ENCODE peak calls at places on chromosomes 7 and 10, in four cellular contexts. One of them, this sample, is unnamed.

GRCh38 chr7:80526472-80526871 is 14.6 kb upstream of the GNAT3 start:
- DNase-seq in HepG2: no peak
- DNase-seq in GM12878: no peak
- DNase-seq in K562: no peak
- DNase-seq in this sample: no peak

GRCh38 chr10:129796611-129797420 is 167.3 kb downstream of the EBF3 start:
- DNase-seq in HepG2: no peak
- DNase-seq in K562: no peak
- DNase-seq in GM12878: no peak
- DNase-seq in this sample: no peak

GRCh38 chr7:87328281-87328680 is 17.2 kb upstream of the CROT start:
- DNase-seq in HepG2: no peak
- DNase-seq in K562: no peak
- DNase-seq in GM12878: no peak
- DNase-seq in this sample: no peak

GRCh38 chr7:85186083-85186520 is 754 bp downstream of the SEMA3D start:
- DNase-seq in HepG2: no peak
- DNase-seq in GM12878: no peak
- DNase-seq in K562: no peak
- DNase-seq in this sample: peak; percentile 47

GRCh38 chr7:22499044-22499443 is 944 bp downstream of the STEAP1B start:
- DNase-seq in HepG2: no peak
- DNase-seq in GM12878: no peak
- DNase-seq in K562: no peak
- DNase-seq in this sample: no peak

GRCh38 chr10:78732381-78732780 is 336.4 kb upstream of the ZMIZ1 start:
- DNase-seq in K562: no peak
- DNase-seq in HepG2: no peak
- DNase-seq in GM12878: no peak
- DNase-seq in this sample: no peak

GRCh38 chr7:100854146-100854895 is 1.8 kb downstream of the SLC12A9 start:
- DNase-seq in K562: peak; percentile 20
- DNase-seq in GM12878: no peak
- DNase-seq in HepG2: no peak
- DNase-seq in this sample: no peak

GRCh38 chr10:48496105-48496830 is 108.6 kb downstream of the ARHGAP22 start:
- DNase-seq in GM12878: no peak
- DNase-seq in K562: no peak
- DNase-seq in HepG2: no peak
- DNase-seq in this sample: no peak

GRCh38 chr7:135620980-135621850 is 41.1 kb upstream of the STMP1 start:
- DNase-seq in HepG2: peak; percentile 74
- DNase-seq in K562: peak; percentile 53
- DNase-seq in GM12878: no peak
- DNase-seq in this sample: peak; percentile 15

GRCh38 chr7:32059289-32060045 is 10.7 kb downstream of the PDE1C start:
- DNase-seq in HepG2: no peak
- DNase-seq in GM12878: no peak
- DNase-seq in K562: no peak
- DNase-seq in this sample: no peak

GRCh38 chr10:18607503-18607902 is 43.9 kb downstream of the NSUN6 start:
- DNase-seq in K562: peak; percentile 54
- DNase-seq in GM12878: no peak
- DNase-seq in HepG2: peak; percentile 37
- DNase-seq in this sample: no peak

GRCh38 chr7:44713680-44714335 is 34.8 kb upstream of the ZMIZ2 start:
- DNase-seq in GM12878: no peak
- DNase-seq in K562: no peak
- DNase-seq in HepG2: no peak
- DNase-seq in this sample: no peak

GRCh38 chr7:152144557-152145245 is 119.2 kb downstream of the GALNT11 start:
- DNase-seq in GM12878: no peak
- DNase-seq in K562: no peak
- DNase-seq in HepG2: no peak
- DNase-seq in this sample: no peak

GRCh38 chr7:98418636-98419315 is 17.9 kb upstream of the BAIAP2L1 start:
- DNase-seq in HepG2: peak; percentile 100
- DNase-seq in K562: peak; percentile 82
- DNase-seq in GM12878: no peak
- DNase-seq in this sample: no peak

GRCh38 chr10:30736685-30737232 is 107.2 kb upstream of the LYZL2 start:
- DNase-seq in K562: no peak
- DNase-seq in HepG2: no peak
- DNase-seq in GM12878: peak; percentile 94
- DNase-seq in this sample: no peak

GRCh38 chr10:30821269-30821993 is 191.9 kb upstream of the LYZL2 start:
- DNase-seq in GM12878: no peak
- DNase-seq in K562: peak; percentile 47
- DNase-seq in HepG2: no peak
- DNase-seq in this sample: no peak

GRCh38 chr7:127888411-127888810 is 142.8 kb downstream of the LRRC4 start:
- DNase-seq in K562: no peak
- DNase-seq in HepG2: no peak
- DNase-seq in GM12878: no peak
- DNase-seq in this sample: no peak

GRCh38 chr10:119383174-119383856 is 159.2 kb downstream of the RGS10 start:
- DNase-seq in HepG2: no peak
- DNase-seq in GM12878: no peak
- DNase-seq in K562: no peak
- DNase-seq in this sample: no peak

GRCh38 chr7:66013938-66014337 is 31.9 kb upstream of the GUSB start:
- DNase-seq in HepG2: peak; percentile 65
- DNase-seq in K562: peak; percentile 40
- DNase-seq in GM12878: no peak
- DNase-seq in this sample: peak; percentile 62

GRCh38 chr10:122018951-122019413 is 30.0 kb downstream of the TACC2 start:
- DNase-seq in HepG2: no peak
- DNase-seq in K562: no peak
- DNase-seq in GM12878: no peak
- DNase-seq in this sample: no peak

GRCh38 chr7:157827045-157827862 is 490.4 kb downstream of the DNAJB6 start:
- DNase-seq in K562: no peak
- DNase-seq in HepG2: no peak
- DNase-seq in GM12878: no peak
- DNase-seq in this sample: no peak

GRCh38 chr7:45435846-45436245 is 138.3 kb upstream of the ADCY1 start:
- DNase-seq in HepG2: no peak
- DNase-seq in GM12878: no peak
- DNase-seq in K562: no peak
- DNase-seq in this sample: no peak

GRCh38 chr10:84291389-84291788 is 37.0 kb upstream of the CCSER2 start:
- DNase-seq in K562: peak; percentile 37
- DNase-seq in GM12878: no peak
- DNase-seq in HepG2: peak; percentile 22
- DNase-seq in this sample: peak; percentile 48

GRCh38 chr7:25789701-25790240 is 362.2 kb upstream of the NFE2L3 start:
- DNase-seq in GM12878: no peak
- DNase-seq in K562: no peak
- DNase-seq in HepG2: no peak
- DNase-seq in this sample: no peak

GRCh38 chr7:157129907-157130460 is 8.7 kb upstream of the UBE3C start:
- DNase-seq in GM12878: no peak
- DNase-seq in K562: no peak
- DNase-seq in HepG2: no peak
- DNase-seq in this sample: no peak

GRCh38 chr10:110864662-110865140 is 7.0 kb upstream of the PDCD4 start:
- DNase-seq in GM12878: peak; percentile 97
- DNase-seq in HepG2: no peak
- DNase-seq in K562: no peak
- DNase-seq in this sample: no peak

GRCh38 chr10:69372126-69372980 is 44.4 kb downstream of the TACR2 start:
- DNase-seq in K562: no peak
- DNase-seq in HepG2: no peak
- DNase-seq in GM12878: no peak
- DNase-seq in this sample: no peak

GRCh38 chr7:98878365-98879197 is at the start of gene TRRAP:
- DNase-seq in K562: peak; percentile 89
- DNase-seq in GM12878: no peak
- DNase-seq in HepG2: peak; percentile 35
- DNase-seq in this sample: peak; percentile 80

GRCh38 chr7:45506059-45506458 is 68.1 kb upstream of the ADCY1 start:
- DNase-seq in K562: no peak
- DNase-seq in GM12878: no peak
- DNase-seq in HepG2: no peak
- DNase-seq in this sample: no peak

GRCh38 chr10:77247076-77247561 is 390.5 kb downstream of the KCNMA1 start:
- DNase-seq in HepG2: peak; percentile 31
- DNase-seq in K562: no peak
- DNase-seq in GM12878: no peak
- DNase-seq in this sample: no peak

GRCh38 chr7:3033136-3033535 is 10.5 kb downstream of the CARD11 start:
- DNase-seq in K562: no peak
- DNase-seq in HepG2: no peak
- DNase-seq in GM12878: no peak
- DNase-seq in this sample: no peak

GRCh38 chr7:102918865-102919264 is 6.1 kb downstream of the LRRC17 start:
- DNase-seq in HepG2: no peak
- DNase-seq in GM12878: no peak
- DNase-seq in K562: no peak
- DNase-seq in this sample: no peak

GRCh38 chr7:51141451-51141971 is 175.1 kb downstream of the COBL start:
- DNase-seq in GM12878: no peak
- DNase-seq in K562: peak; percentile 12
- DNase-seq in HepG2: no peak
- DNase-seq in this sample: no peak
- TF ChIP-seq NR2C2 in GM12878: no peak
- TF ChIP-seq NR2C2 in K562: no peak
- TF ChIP-seq NR2C2 in HepG2: no peak
- TF ChIP-seq NR2C2 in this sample: no peak

DNA sequence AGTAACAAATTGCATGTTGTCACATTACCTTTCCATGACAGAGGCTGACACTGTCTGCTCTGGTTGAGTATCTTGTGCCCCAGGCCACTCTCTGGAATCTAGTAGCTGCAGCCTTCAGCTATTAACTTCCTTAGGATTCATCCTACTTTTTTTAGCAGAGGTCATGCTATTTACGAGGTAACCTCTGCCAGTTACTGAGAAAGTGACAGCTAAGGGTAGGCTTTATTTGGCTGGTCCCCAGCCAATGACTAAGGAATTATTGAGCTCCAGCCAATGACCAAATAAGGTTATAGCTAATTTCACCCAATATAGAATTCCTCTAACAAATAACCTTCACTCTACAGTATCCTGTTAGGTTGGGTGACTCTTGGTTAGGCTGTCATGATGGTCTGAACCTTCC is 1361.7 kb downstream of the XPNPEP1 start:
- DNase-seq in K562: no peak
- DNase-seq in GM12878: no peak
- DNase-seq in HepG2: no peak
- DNase-seq in this sample: no peak
- TF ChIP-seq MAX in K562: no peak
- TF ChIP-seq MAX in GM12878: no peak
- TF ChIP-seq MAX in HepG2: no peak
- TF ChIP-seq MAX in this sample: no peak

GRCh38 chr10:63267414-63268138 is 134.4 kb downstream of the NRBF2 start:
- DNase-seq in K562: peak; percentile 42
- DNase-seq in HepG2: peak; percentile 71
- DNase-seq in GM12878: no peak
- DNase-seq in this sample: no peak
- TF ChIP-seq ATF3 in K562: no peak
- TF ChIP-seq ATF3 in HepG2: no peak
- TF ChIP-seq ATF3 in GM12878: no peak
- TF ChIP-seq ATF3 in this sample: no peak

DNA sequence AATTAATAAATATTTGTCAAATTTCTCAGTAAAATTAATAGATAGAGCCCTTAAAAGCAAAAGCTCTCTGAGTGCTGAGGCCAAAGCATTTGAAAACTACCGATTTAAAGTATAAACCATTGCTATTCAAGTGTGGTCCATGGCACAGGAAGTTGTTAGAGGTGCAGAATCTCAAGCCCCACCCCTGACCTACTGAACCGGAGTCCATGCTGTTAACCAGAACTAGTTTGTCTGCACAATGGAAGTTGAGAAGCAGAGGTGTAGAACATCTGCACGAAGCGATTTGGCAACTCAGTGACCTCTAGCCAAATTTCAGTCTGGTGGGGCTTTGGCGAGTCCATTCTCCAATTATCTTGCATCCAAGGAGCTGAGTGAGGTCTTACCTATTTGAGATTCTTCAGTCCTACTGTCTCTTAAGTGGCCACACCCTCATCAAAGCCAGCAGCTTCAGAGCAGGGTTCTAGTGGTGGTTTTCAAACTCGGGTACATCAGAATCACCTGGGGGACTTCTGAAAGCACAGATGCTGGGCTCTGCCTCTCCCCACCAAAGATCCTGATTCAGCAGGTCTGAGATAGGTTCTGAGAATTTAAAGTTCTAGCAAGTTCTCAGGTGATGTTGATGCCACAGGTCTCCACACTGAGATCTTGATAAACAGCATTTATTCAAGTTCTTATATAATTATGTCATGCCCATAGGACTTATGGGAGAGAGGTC is 96.8 kb upstream of the SAMD8 start:
- DNase-seq in GM12878: no peak
- DNase-seq in HepG2: no peak
- DNase-seq in K562: no peak
- DNase-seq in this sample: no peak
- TF ChIP-seq NR2C2 in GM12878: no peak
- TF ChIP-seq NR2C2 in HepG2: no peak
- TF ChIP-seq NR2C2 in K562: no peak
- TF ChIP-seq NR2C2 in this sample: no peak

GRCh38 chr10:43671659-43672555 is 23.2 kb upstream of the ZNF32 start:
- DNase-seq in GM12878: no peak
- DNase-seq in HepG2: peak; percentile 69
- DNase-seq in K562: peak; percentile 82
- DNase-seq in this sample: peak; percentile 60
- TF ChIP-seq MAX in GM12878: no peak
- TF ChIP-seq MAX in HepG2: no peak
- TF ChIP-seq MAX in K562: no peak
- TF ChIP-seq MAX in this sample: no peak